ENCODE peak calls at places on chromosomes 1 and 21, in six cellular contexts. J is heart left ventricle, H is stomach, E is uterus, B is HCT116, Y is lower leg skin. V is an unnamed sample.

GRCh38 chr1:10179751-10180150 is 30.6 kb upstream of the KIF1B start:
- DNase-seq in E (no peak), J (no peak), Y (no peak), H (no peak), B (no peak), V (no peak)

GRCh38 chr1:160494620-160495019 is 28.4 kb downstream of the SLAMF6 start:
- DNase-seq in B (peak), E (no peak), H (peak), J (no peak), Y (no peak), V (peak)

GRCh38 chr21:46051379-46051770 is 46.5 kb upstream of the COL6A2 start:
- DNase-seq in E (no peak), B (no peak), Y (peak), H (no peak), J (no peak), V (no peak)

GRCh38 chr1:190067592-190067991 is 410.1 kb downstream of the BRINP3 start:
- DNase-seq in H (no peak), B (no peak), E (no peak), J (no peak), Y (no peak), V (no peak)

GRCh38 chr1:26701266-26701994 is 5.6 kb downstream of the ARID1A start:
- DNase-seq in B (no peak), J (no peak), E (no peak), H (no peak), Y (no peak), V (peak)

GRCh38 chr1:214854126-214854875 is 228.2 kb upstream of the KCNK2 start:
- DNase-seq in J (no peak), Y (no peak), B (no peak), H (no peak), E (no peak), V (no peak)

GRCh38 chr1:155513300-155513926 is 49.2 kb downstream of the ASH1L start:
- DNase-seq in B (no peak), E (no peak), Y (no peak), H (no peak), J (no peak), V (no peak)

GRCh38 chr1:66571789-66572188 is 37.8 kb downstream of the SGIP1 start:
- DNase-seq in B (peak), Y (no peak), H (no peak), E (no peak), J (no peak), V (no peak)

GRCh38 chr1:39332291-39332690 is 127.8 kb downstream of the MACF1 start:
- DNase-seq in Y (no peak), J (no peak), E (no peak), B (no peak), H (no peak), V (no peak)

GRCh38 chr1:197174818-197175217 is 28.3 kb upstream of the ASPM start:
- DNase-seq in H (no peak), Y (no peak), B (no peak), J (no peak), E (no peak), V (no peak)

GRCh38 chr1:24657781-24658180 is 14.7 kb downstream of the SRRM1 start:
- DNase-seq in H (no peak), E (no peak), B (no peak), J (no peak), Y (no peak), V (no peak)

GRCh38 chr1:45266151-45266801 is 59.9 kb upstream of the ZSWIM5 start:
- DNase-seq in E (peak), Y (no peak), B (no peak), H (peak), J (peak), V (peak)

GRCh38 chr21:38386967-38387366 is 111.3 kb downstream of the ERG start:
- DNase-seq in B (no peak), Y (no peak), E (no peak), J (no peak), H (no peak), V (peak)

GRCh38 chr1:6794164-6794563 is 8.9 kb downstream of the CAMTA1 start:
- DNase-seq in Y (no peak), H (no peak), E (no peak), J (no peak), B (peak), V (peak)

GRCh38 chr1:207817778-207818751 is 66.2 kb downstream of the CD46 start:
- DNase-seq in H (no peak), B (no peak), E (no peak), Y (peak), J (peak), V (no peak)

GRCh38 chr1:201750934-201751333 is 78.0 kb upstream of the IPO9 start:
- DNase-seq in J (no peak), E (no peak), Y (no peak), B (no peak), H (no peak), V (no peak)

GRCh38 chr1:192954705-192955265 is 104.4 kb downstream of the UCHL5 start:
- DNase-seq in B (no peak), H (no peak), J (no peak), Y (no peak), E (no peak), V (no peak)

GRCh38 chr1:14519976-14520375 is 78.5 kb upstream of the KAZN start:
- DNase-seq in B (no peak), E (no peak), J (no peak), H (no peak), Y (no peak), V (no peak)

GRCh38 chr21:14271053-14271452 is 55.1 kb downstream of the RBM11 start:
- DNase-seq in H (no peak), Y (no peak), E (no peak), B (no peak), J (no peak), V (peak)

GRCh38 chr1:18927082-18927653 is 24.8 kb upstream of the ALDH4A1 start:
- DNase-seq in E (no peak), B (no peak), J (no peak), H (no peak), Y (no peak), V (no peak)

GRCh38 chr1:206703647-206704046 is 18.9 kb downstream of the MAPKAPK2 start:
- DNase-seq in E (no peak), B (no peak), J (no peak), H (no peak), Y (no peak), V (no peak)

GRCh38 chr1:92538413-92539061 is 51.8 kb upstream of the GFI1 start:
- DNase-seq in E (no peak), H (no peak), B (no peak), J (no peak), Y (no peak), V (no peak)

GRCh38 chr1:169060010-169060722 is 46.3 kb upstream of the ATP1B1 start:
- DNase-seq in B (no peak), J (no peak), E (no peak), Y (no peak), H (no peak), V (no peak)

GRCh38 chr1:40032240-40032891 is 8.2 kb upstream of the CAP1 start:
- DNase-seq in Y (no peak), E (peak), J (peak), H (peak), B (peak), V (peak)

GRCh38 chr1:31723828-31724359 is 20.1 kb upstream of the COL16A1 start:
- DNase-seq in H (peak), B (no peak), J (peak), Y (no peak), E (peak), V (peak)

GRCh38 chr1:40014812-40015594 is 25.5 kb upstream of the CAP1 start:
- DNase-seq in J (no peak), H (no peak), B (no peak), Y (no peak), E (no peak), V (no peak)

GRCh38 chr1:18879791-18880309 is 20.4 kb upstream of the TAS1R2 start:
- DNase-seq in J (no peak), Y (no peak), E (no peak), B (no peak), H (no peak), V (no peak)

GRCh38 chr1:224411766-224412165 is 22.8 kb downstream of the WDR26 start:
- DNase-seq in H (no peak), E (no peak), J (no peak), B (no peak), Y (no peak), V (no peak)

GRCh38 chr1:241610056-241610815 is 29.9 kb downstream of the CHML start:
- DNase-seq in J (no peak), B (no peak), H (peak), E (no peak), Y (no peak), V (no peak)

DNA sequence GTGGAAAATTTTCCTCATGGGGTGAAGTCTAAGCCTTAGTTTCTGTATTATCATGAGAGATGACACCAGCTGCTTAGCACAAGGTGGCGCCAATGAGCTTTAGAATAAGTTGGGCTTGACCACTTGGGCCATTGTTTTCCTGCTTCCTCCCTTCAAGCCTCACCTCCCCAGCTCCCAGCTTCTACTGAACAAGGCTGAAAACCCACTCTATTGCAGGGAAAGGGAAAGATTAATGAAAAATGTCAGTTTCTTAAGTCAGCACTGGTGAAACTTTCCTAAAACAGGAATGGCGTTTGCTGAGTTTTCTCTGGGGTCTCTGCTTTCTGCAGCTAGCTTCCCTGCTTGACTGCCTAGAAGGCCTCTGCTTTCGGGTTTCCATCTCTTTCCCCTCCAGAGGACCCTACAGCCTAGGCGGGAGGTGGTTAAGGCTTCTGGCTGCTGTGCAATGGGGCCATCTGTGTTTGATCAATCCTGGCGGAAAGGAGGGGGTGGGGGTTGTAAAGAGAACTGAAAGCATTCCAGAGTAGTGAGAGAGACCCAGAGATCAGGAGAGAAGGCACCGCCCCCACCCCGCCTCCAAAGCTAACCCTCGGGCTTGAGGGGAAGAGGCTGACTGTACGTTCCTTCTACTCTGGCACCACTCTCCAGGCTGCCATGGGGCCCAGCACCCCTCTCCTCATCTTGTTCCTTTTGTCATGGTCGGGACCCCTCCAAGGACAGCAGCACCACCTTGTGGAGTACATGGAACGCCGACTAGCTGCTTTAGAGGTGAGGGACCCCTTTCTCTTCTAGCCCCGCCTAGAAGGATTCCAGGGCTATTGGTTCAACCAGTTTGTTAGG is at the start of gene OLFML3:
- DNase-seq in Y (peak), H (peak), J (peak), B (peak), E (peak), V (peak)
- TF ChIP-seq POLR2A in Y (no peak), H (no peak), J (no peak), B (no peak), E (peak), V (no peak)

GRCh38 chr1:228453614-228454013 is 33.6 kb upstream of the RNF187 start:
- DNase-seq in J (no peak), B (no peak), H (no peak), Y (no peak), E (no peak), V (no peak)

GRCh38 chr1:228454238-228454637 is 32.9 kb upstream of the RNF187 start:
- DNase-seq in B (no peak), E (no peak), H (no peak), J (no peak), Y (no peak), V (peak)

GRCh38 chr1:228453022-228453560 is 34.1 kb upstream of the RNF187 start:
- DNase-seq in B (no peak), H (no peak), E (no peak), Y (no peak), J (no peak), V (no peak)

GRCh38 chr1:228450200-228450599 is 33.5 kb upstream of the TRIM17 start:
- DNase-seq in E (no peak), Y (peak), H (no peak), J (no peak), B (no peak), V (no peak)

DNA sequence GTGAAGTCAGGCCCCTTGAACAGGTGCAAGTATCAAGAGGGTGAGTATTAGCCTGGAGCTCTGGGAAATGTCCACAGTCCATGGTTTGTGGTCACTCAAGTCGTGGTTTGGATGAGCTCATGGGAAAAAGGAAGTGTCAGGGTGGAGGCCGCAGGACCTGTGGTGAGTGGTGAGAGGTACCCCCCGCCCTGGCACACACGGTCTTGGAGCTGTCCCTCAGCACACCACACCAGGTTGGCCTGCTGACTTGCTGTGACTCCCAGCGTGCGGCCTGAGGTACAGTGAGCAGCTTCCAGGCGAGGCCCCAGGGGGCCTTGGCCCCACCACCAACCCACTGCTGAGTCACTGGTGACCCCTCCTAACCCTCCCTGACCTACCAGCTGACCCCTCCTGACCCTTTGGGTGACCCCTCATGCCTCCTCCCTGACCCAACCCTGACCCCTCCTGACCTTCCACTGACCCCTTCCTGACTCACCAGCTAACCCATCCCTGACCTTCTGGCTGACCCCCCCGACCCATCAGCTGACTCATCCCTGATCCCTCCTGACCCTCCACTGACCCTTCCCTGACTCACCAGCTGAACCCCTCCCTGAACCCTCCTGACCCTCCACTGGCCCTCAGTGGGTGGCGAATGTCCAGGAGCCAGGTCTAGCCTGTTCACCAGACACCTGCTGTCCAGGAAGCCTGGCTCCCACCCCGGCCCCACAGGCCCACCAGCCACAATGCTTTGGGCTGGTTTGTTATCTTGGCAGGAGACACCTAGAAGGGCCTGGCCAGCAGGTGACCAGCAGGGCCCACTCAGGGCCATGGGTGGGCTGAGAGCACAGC is 34.8 kb upstream of the RNF187 start:
- DNase-seq in J (no peak), E (no peak), H (no peak), B (no peak), Y (no peak), V (no peak)
- TF ChIP-seq POLR2A in J (no peak), E (no peak), H (no peak), B (no peak), Y (no peak), V (no peak)

GRCh38 chr1:29540801-29541357 is 304.6 kb downstream of the PTPRU start:
- DNase-seq in E (no peak), H (peak), Y (peak), J (no peak), B (no peak), V (no peak)

GRCh38 chr1:29542476-29543015 is 306.2 kb downstream of the PTPRU start:
- DNase-seq in Y (peak), J (no peak), B (no peak), E (no peak), H (peak), V (no peak)

GRCh38 chr1:29538586-29538985 is 302.3 kb downstream of the PTPRU start:
- DNase-seq in H (no peak), Y (peak), J (no peak), B (no peak), E (no peak), V (no peak)

GRCh38 chr1:29541641-29542040 is 305.3 kb downstream of the PTPRU start:
- DNase-seq in J (no peak), B (no peak), Y (no peak), H (peak), E (no peak), V (no peak)

GRCh38 chr1:29539971-29540370 is 303.6 kb downstream of the PTPRU start:
- DNase-seq in B (no peak), H (peak), Y (peak), J (no peak), E (no peak), V (no peak)
- TF ChIP-seq POLR2A in B (no peak), H (no peak), Y (no peak), J (no peak), E (no peak), V (no peak)

GRCh38 chr1:53890522-53890941 is 935 bp upstream of the YIPF1 start:
- DNase-seq in E (no peak), B (no peak), J (no peak), Y (no peak), H (no peak), V (no peak)

GRCh38 chr1:53891021-53891420 is 1.4 kb upstream of the YIPF1 start:
- DNase-seq in E (no peak), Y (no peak), H (no peak), J (no peak), B (no peak), V (no peak)

GRCh38 chr1:53888716-53889115 is 881 bp downstream of the YIPF1 start:
- DNase-seq in E (no peak), J (no peak), H (no peak), Y (no peak), B (no peak), V (no peak)

GRCh38 chr1:53891678-53892077 is 2.1 kb upstream of the YIPF1 start:
- DNase-seq in Y (no peak), J (no peak), E (no peak), B (no peak), H (no peak), V (no peak)

GRCh38 chr1:53889304-53890298 is at the start of gene YIPF1:
- DNase-seq in E (peak), J (peak), Y (peak), H (peak), B (peak), V (peak)
- TF ChIP-seq POLR2A in E (peak), J (peak), Y (no peak), H (no peak), B (no peak), V (peak)

GRCh38 chr1:23169219-23169575 is 541 bp upstream of the LUZP1 start:
- DNase-seq in H (no peak), J (no peak), Y (no peak), B (no peak), E (no peak), V (no peak)

GRCh38 chr1:23171181-23171755 is 2.6 kb upstream of the LUZP1 start:
- DNase-seq in H (no peak), B (no peak), Y (no peak), E (no peak), J (no peak), V (no peak)

GRCh38 chr1:23168462-23169218 is at the start of gene LUZP1:
- DNase-seq in E (peak), J (peak), B (peak), H (peak), Y (peak), V (peak)

GRCh38 chr1:23168079-23168461 is 586 bp downstream of the LUZP1 start:
- DNase-seq in J (peak), Y (no peak), B (no peak), H (no peak), E (peak), V (no peak)

GRCh38 chr1:23169727-23170335 is 1.2 kb upstream of the LUZP1 start:
- DNase-seq in Y (peak), J (peak), E (peak), B (peak), H (no peak), V (no peak)
- TF ChIP-seq POLR2A in Y (no peak), J (peak), E (no peak), B (peak), H (no peak), V (peak)

V was measured in erythroblast.